ENCODE peak calls at places on chromosome 20, in six cellular contexts. M is right lobe of liver, P is neural progenitor cell, Q is heart left ventricle, U is type B pancreatic cell, E is HCT116. X is an unnamed sample.

GRCh38 chr20:18137412-18138265 is at the start of the genes KAT14 and PET117:
- DNase-seq in M (peak), Q (peak), P (peak), U (peak), E (peak), X (peak)

GRCh38 chr20:10671221-10671849 is 2.5 kb downstream of the JAG1 start:
- DNase-seq in M (peak), U (no peak), E (no peak), P (peak), Q (peak), X (no peak)

GRCh38 chr20:4645621-4646020 is 76.1 kb upstream of the PRND start:
- DNase-seq in Q (no peak), M (no peak), U (no peak), E (no peak), P (no peak), X (no peak)

GRCh38 chr20:44092551-44093248 is 94.3 kb downstream of the JPH2 start:
- DNase-seq in E (no peak), U (no peak), Q (no peak), P (peak), M (no peak), X (no peak)

GRCh38 chr20:36490191-36490590 is 51.1 kb upstream of the MYL9 start:
- DNase-seq in P (no peak), U (no peak), Q (no peak), M (no peak), E (no peak), X (no peak)

GRCh38 chr20:52003976-52004375 is 187.6 kb downstream of the ZFP64 start:
- DNase-seq in U (no peak), Q (no peak), M (no peak), E (no peak), P (peak), X (no peak)

GRCh38 chr20:51631011-51631950 is 88.8 kb upstream of the NFATC2 start:
- DNase-seq in P (no peak), U (no peak), M (no peak), Q (peak), E (peak), X (no peak)

GRCh38 chr20:38581013-38581412 is at the start of gene ADIG:
- DNase-seq in P (peak), E (no peak), M (no peak), Q (peak), U (no peak), X (no peak)

GRCh38 chr20:51354769-51355319 is 187.7 kb downstream of the NFATC2 start:
- DNase-seq in P (no peak), M (no peak), E (no peak), U (no peak), Q (no peak), X (no peak)

GRCh38 chr20:37524221-37524700 is 3.2 kb downstream of the NNAT start:
- DNase-seq in Q (no peak), M (peak), P (no peak), E (no peak), U (no peak), X (no peak)

GRCh38 chr20:47205577-47206123 is 150.8 kb downstream of the ZMYND8 start:
- DNase-seq in U (no peak), M (peak), E (peak), P (peak), Q (peak), X (no peak)

GRCh38 chr20:41454250-41454649 is 87.6 kb upstream of the EMILIN3 start:
- DNase-seq in M (no peak), Q (no peak), U (no peak), P (no peak), E (no peak), X (no peak)

GRCh38 chr20:63892402-63892801 is 2.5 kb upstream of the DNAJC5 start:
- DNase-seq in Q (no peak), P (no peak), M (no peak), U (no peak), E (no peak), X (no peak)

GRCh38 chr20:48945840-48946514 is 24.5 kb downstream of the ARFGEF2 start:
- DNase-seq in Q (no peak), E (peak), U (no peak), P (no peak), M (no peak), X (no peak)

GRCh38 chr20:23404196-23404595 is 17.1 kb downstream of the NAPB start:
- DNase-seq in P (no peak), E (no peak), Q (no peak), U (no peak), M (no peak), X (no peak)

GRCh38 chr20:61608275-61609085 is 356.4 kb downstream of the CDH4 start:
- DNase-seq in Q (no peak), U (no peak), E (no peak), M (no peak), P (peak), X (peak)

GRCh38 chr20:9460518-9460917 is 53.9 kb upstream of the LAMP5 start:
- DNase-seq in Q (no peak), P (no peak), U (no peak), M (no peak), E (no peak), X (no peak)

GRCh38 chr20:58457083-58457680 is 58.0 kb downstream of the APCDD1L start:
- DNase-seq in M (no peak), Q (peak), U (no peak), P (no peak), E (no peak), X (no peak)

GRCh38 chr20:41533537-41534136 is 84.5 kb downstream of the CHD6 start:
- DNase-seq in M (no peak), P (no peak), U (no peak), Q (no peak), E (no peak), X (no peak)

GRCh38 chr20:52348434-52348833 is 156.9 kb upstream of the ZFP64 start:
- DNase-seq in P (no peak), M (no peak), Q (no peak), E (no peak), U (no peak), X (no peak)

GRCh38 chr20:4633780-4634179 is 87.9 kb upstream of the PRND start:
- DNase-seq in E (no peak), P (no peak), Q (no peak), U (no peak), M (no peak), X (no peak)

GRCh38 chr20:5654557-5654956 is 95.6 kb upstream of the SHLD1 start:
- DNase-seq in M (no peak), E (no peak), U (no peak), Q (no peak), P (no peak), X (no peak)

GRCh38 chr20:61422636-61423425 is 170.8 kb downstream of the CDH4 start:
- DNase-seq in E (no peak), U (no peak), Q (no peak), M (no peak), P (peak), X (no peak)

GRCh38 chr20:44326391-44327159 is 10.3 kb upstream of the R3HDML start:
- DNase-seq in M (no peak), E (no peak), Q (no peak), U (no peak), P (peak), X (no peak)

GRCh38 chr20:4717816-4718215 is 3.9 kb upstream of the PRND start:
- DNase-seq in P (no peak), E (no peak), U (no peak), Q (no peak), M (no peak), X (no peak)

GRCh38 chr20:9021699-9022098 is 47.2 kb upstream of the PLCB4 start:
- DNase-seq in Q (no peak), P (no peak), M (no peak), U (no peak), E (no peak), X (no peak)

GRCh38 chr20:9506964-9507369 is 7.4 kb upstream of the LAMP5 start:
- DNase-seq in Q (no peak), E (no peak), M (no peak), P (peak), U (no peak), X (no peak)

GRCh38 chr20:7855545-7855944 is 84.7 kb downstream of the HAO1 start:
- DNase-seq in E (no peak), Q (no peak), M (no peak), U (no peak), P (no peak), X (no peak)

GRCh38 chr20:59749293-59749680 is 144.9 kb downstream of the PHACTR3 start:
- DNase-seq in M (no peak), U (no peak), E (no peak), Q (peak), P (no peak), X (peak)

GRCh38 chr20:20452254-20452676 is 84.4 kb downstream of the INSM1 start:
- DNase-seq in U (no peak), M (no peak), E (no peak), P (peak), Q (peak), X (no peak)

GRCh38 chr20:47111576-47111975 is 216.9 kb downstream of the EYA2 start:
- DNase-seq in E (no peak), Q (no peak), M (no peak), U (no peak), P (no peak), X (no peak)

GRCh38 chr20:11907621-11908020 is 10.1 kb upstream of the BTBD3 start:
- DNase-seq in E (no peak), U (no peak), P (no peak), M (no peak), Q (no peak), X (no peak)

GRCh38 chr20:11906626-11907480 is 10.8 kb upstream of the BTBD3 start:
- DNase-seq in U (no peak), M (no peak), E (no peak), Q (no peak), P (no peak), X (no peak)

GRCh38 chr20:11902264-11902663 is 15.4 kb upstream of the BTBD3 start:
- DNase-seq in E (no peak), P (no peak), Q (no peak), M (no peak), U (no peak), X (no peak)

GRCh38 chr20:11901127-11901526 is 16.6 kb upstream of the BTBD3 start:
- DNase-seq in Q (no peak), M (no peak), E (no peak), P (peak), U (no peak), X (no peak)

GRCh38 chr20:11905460-11906150 is 12.1 kb upstream of the BTBD3 start:
- DNase-seq in E (no peak), Q (no peak), U (no peak), M (no peak), P (peak), X (no peak)
- TF ChIP-seq CTCF in E (no peak), Q (no peak), U (no peak), M (no peak), P (no peak), X (no peak)

GRCh38 chr20:49965781-49966304 is 16.9 kb upstream of the SNAI1 start:
- DNase-seq in Q (no peak), U (no peak), M (no peak), P (no peak), E (no peak), X (no peak)

GRCh38 chr20:49961413-49961812 is 21.4 kb upstream of the SNAI1 start:
- DNase-seq in E (no peak), P (no peak), M (no peak), Q (no peak), U (no peak), X (no peak)

GRCh38 chr20:49969946-49970345 is 12.8 kb upstream of the SNAI1 start:
- DNase-seq in P (no peak), E (no peak), M (no peak), U (no peak), Q (peak), X (peak)

GRCh38 chr20:49969234-49969633 is 13.5 kb upstream of the SNAI1 start:
- DNase-seq in M (no peak), Q (peak), P (no peak), U (no peak), E (no peak), X (peak)

DNA sequence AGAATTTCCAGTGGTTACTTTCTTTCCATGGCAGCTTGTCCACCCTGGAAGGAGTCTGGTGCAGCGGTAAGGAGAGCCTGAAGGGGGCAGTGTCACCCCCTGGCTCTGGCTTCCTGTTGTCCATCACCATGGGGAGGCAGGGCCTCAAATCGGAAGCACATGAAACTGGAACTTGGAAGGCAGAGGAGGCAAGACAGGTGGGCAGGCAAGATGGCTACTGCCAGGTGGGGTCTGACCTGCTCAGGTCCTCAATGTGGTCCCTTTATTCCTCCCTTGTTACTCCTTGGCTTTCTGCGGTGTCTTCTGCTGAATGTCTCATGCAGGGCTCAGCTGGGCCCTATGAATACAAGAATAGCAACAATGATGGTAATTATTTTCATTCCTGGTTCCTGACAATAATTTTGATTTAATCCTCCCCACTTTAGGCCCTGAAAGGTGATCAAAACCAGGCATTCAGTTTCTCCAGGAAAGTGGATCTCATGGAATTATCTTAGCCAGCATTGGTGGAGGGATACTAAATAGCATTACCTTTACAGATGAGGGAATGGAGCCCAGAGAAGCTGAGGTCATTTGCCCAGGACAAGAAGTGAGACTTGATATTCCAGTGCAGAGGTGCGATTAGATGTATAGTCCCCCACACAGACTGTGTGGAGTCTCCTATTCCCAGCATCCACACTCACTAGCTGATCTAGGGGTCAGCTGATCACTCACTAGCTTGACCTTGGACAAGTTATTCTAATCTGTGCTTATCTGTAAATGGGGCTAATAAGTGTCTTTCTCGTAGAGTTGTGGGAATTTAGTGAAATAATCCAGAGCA is 17.6 kb upstream of the SNAI1 start:
- DNase-seq in Q (peak), P (peak), M (no peak), U (no peak), E (peak), X (peak)
- TF ChIP-seq CTCF in Q (peak), P (peak), M (peak), U (peak), E (peak), X (peak)

GRCh38 chr20:56631990-56632327 is 2.9 kb downstream of the TFAP2C start:
- DNase-seq in U (no peak), M (no peak), P (no peak), Q (no peak), E (no peak), X (no peak)

GRCh38 chr20:56629464-56630085 is 469 bp downstream of the TFAP2C start:
- DNase-seq in E (no peak), U (no peak), Q (no peak), M (no peak), P (peak), X (no peak)

GRCh38 chr20:56631318-56631989 is 2.3 kb downstream of the TFAP2C start:
- DNase-seq in E (no peak), Q (no peak), U (no peak), P (peak), M (no peak), X (no peak)

GRCh38 chr20:56630086-56630493 is 984 bp downstream of the TFAP2C start:
- DNase-seq in Q (no peak), M (no peak), E (peak), U (peak), P (peak), X (peak)

GRCh38 chr20:56630506-56631317 is 1.6 kb downstream of the TFAP2C start:
- DNase-seq in E (no peak), U (peak), Q (no peak), M (no peak), P (peak), X (no peak)
- TF ChIP-seq CTCF in E (no peak), U (peak), Q (no peak), M (no peak), P (peak), X (peak)

DNA sequence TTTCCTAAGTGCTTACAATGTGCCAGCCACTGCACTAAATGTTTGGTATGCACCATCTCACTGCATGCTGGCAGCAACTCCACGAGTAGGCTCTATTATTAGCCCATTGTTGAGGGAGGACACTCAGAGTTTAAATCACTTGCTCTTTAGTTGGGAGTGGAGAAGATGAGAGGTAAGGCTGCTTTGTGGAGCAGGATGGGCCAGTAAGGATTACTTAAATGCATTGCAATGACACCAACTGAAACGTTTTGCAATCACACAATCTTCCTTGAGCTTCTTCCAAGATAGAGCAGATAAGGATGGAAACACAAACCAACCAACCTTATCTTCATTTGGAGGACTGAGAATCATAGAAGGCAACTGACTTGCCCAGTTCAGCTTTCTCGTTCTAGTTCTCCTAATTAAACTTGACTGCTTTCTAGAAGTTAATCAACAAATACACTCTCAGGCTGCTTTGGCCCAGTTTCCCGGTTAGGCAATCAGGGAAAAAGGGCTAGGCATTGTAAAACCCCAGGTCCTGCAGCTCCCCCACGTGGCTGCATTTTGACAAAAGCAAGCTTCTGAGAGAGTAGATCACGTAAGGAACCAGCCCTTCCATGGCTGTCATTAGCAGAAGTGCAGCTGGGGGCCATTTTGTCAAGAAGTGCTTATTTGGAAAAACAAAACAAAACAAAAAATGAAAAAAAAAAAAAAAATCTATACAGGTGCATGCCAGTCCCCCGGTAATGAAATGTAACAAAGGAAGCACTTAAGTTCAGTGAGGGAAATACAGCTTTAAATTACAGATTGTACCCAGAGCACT is 130.6 kb downstream of the BCAS1 start:
- DNase-seq in M (peak), P (peak), U (peak), Q (peak), E (peak), X (no peak)
- TF ChIP-seq CTCF in M (peak), P (peak), U (peak), Q (peak), E (peak), X (peak)

DNA sequence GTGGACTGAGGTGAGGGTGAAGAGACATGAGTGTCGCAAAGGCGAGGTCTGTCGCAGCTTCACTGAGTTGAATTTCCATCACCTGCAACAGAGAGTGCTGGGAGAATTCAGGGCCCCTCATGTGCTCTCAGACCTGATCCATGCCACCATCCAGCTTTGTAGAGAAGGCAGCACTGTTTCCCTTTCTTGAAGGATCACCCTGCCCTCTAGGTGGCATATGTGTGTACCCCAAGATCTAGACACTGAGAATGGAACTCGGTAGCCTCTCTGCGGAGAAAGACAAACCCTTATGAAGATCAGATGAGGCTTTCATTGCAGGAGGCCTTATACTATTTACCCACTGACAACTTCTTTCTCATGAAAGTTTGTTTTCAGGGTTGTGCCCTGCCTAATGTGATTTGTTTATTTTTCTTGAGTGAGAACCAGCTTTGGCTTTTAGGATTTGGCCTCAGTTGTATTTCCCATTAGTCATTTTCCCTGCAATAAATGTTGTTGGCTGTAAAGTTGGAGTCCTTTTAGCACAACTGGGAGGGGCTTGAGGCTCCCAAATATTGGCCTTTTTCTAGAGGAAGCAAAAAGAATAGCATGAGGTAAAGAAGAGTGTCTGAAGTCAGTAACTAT is 811.3 kb downstream of the DHX35 start:
- DNase-seq in M (no peak), P (no peak), E (no peak), Q (no peak), U (no peak), X (no peak)
- TF ChIP-seq CTCF in M (no peak), P (no peak), E (no peak), Q (no peak), U (no peak), X (peak)

DNA sequence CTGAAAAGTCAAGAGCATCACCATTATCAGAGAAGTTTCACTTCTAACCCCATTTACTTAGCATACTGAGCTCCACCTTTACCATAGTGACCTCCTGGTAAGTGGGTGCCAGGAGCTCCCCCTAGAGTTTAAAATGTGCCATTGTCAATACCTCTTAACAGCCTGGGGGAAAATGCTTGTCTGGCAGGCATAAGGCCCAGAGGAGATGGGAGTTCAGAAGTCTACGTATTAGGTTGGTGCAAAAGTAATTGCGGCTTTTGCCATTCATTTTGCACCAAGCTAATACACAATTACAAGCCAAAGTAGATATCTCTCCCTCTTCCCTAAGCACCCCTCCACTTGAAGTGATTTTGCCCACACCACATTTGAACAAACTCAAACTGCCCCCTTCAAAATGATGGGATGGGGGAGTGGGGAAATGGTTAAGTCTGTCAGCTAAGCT is 919.0 kb downstream of the KIF16B start:
- DNase-seq in Q (no peak), M (peak), P (peak), E (peak), U (no peak), X (no peak)
- TF ChIP-seq CTCF in Q (peak), M (peak), P (peak), E (peak), U (peak), X (peak)

GRCh38 chr20:24780648-24781047 is 168.4 kb upstream of the CST7 start:
- DNase-seq in U (no peak), E (no peak), M (peak), P (peak), Q (no peak), X (peak)
- TF ChIP-seq CTCF in U (no peak), E (no peak), M (no peak), P (no peak), Q (no peak), X (no peak)

X was measured in chondrocyte.